ENCODE peak calls at places on chromosomes 3 and 15, in seven cellular contexts. One of them, this sample, is unnamed. For H3K9me3, the result is how much of the 10 kb centered on the place peaks cover.

GRCh38 chr3:150743508-150743907 is 19.5 kb downstream of the SIAH2 start:
- DNase-seq in PC-9: peak
- DNase-seq in upper lobe of right lung: no peak
- DNase-seq in IMR-90: peak
- DNase-seq in sigmoid colon: no peak
- DNase-seq in psoas muscle: no peak
- DNase-seq in tibial artery: no peak
- DNase-seq in this sample: no peak

GRCh38 chr3:50251220-50251619 is 15.2 kb downstream of the GNAI2 start:
- DNase-seq in PC-9: peak
- DNase-seq in psoas muscle: no peak
- DNase-seq in IMR-90: peak
- DNase-seq in upper lobe of right lung: no peak
- DNase-seq in tibial artery: no peak
- DNase-seq in sigmoid colon: no peak
- DNase-seq in this sample: no peak

GRCh38 chr15:67957435-67958139 is 96.5 kb upstream of the PIAS1 start:
- DNase-seq in psoas muscle: no peak
- DNase-seq in sigmoid colon: no peak
- DNase-seq in PC-9: no peak
- DNase-seq in tibial artery: no peak
- DNase-seq in IMR-90: no peak
- DNase-seq in upper lobe of right lung: no peak
- DNase-seq in this sample: no peak

GRCh38 chr3:190183121-190183520 is 62.4 kb upstream of the P3H2 start:
- DNase-seq in psoas muscle: no peak
- DNase-seq in tibial artery: no peak
- DNase-seq in sigmoid colon: no peak
- DNase-seq in PC-9: no peak
- DNase-seq in IMR-90: peak
- DNase-seq in upper lobe of right lung: no peak
- DNase-seq in this sample: no peak

GRCh38 chr3:184361932-184362667 is 590 bp downstream of the POLR2H start:
- DNase-seq in tibial artery: peak
- DNase-seq in IMR-90: peak
- DNase-seq in sigmoid colon: peak
- DNase-seq in upper lobe of right lung: peak
- DNase-seq in PC-9: peak
- DNase-seq in psoas muscle: peak
- DNase-seq in this sample: no peak

GRCh38 chr3:77055841-77056341 is 16.0 kb downstream of the ROBO2 start:
- DNase-seq in IMR-90: peak
- DNase-seq in sigmoid colon: no peak
- DNase-seq in psoas muscle: no peak
- DNase-seq in upper lobe of right lung: no peak
- DNase-seq in PC-9: no peak
- DNase-seq in tibial artery: no peak
- DNase-seq in this sample: no peak

GRCh38 chr3:17055374-17056276 is 170.9 kb downstream of the PLCL2 start:
- DNase-seq in PC-9: no peak
- DNase-seq in IMR-90: peak
- DNase-seq in upper lobe of right lung: no peak
- DNase-seq in tibial artery: no peak
- DNase-seq in psoas muscle: no peak
- DNase-seq in sigmoid colon: no peak
- DNase-seq in this sample: no peak

GRCh38 chr3:56314842-56315241 is 153.4 kb downstream of the ERC2 start:
- DNase-seq in IMR-90: no peak
- DNase-seq in psoas muscle: no peak
- DNase-seq in PC-9: peak
- DNase-seq in tibial artery: no peak
- DNase-seq in sigmoid colon: no peak
- DNase-seq in upper lobe of right lung: no peak
- DNase-seq in this sample: no peak

GRCh38 chr15:34837246-34838016 is 42.1 kb upstream of the ACTC1 start:
- DNase-seq in sigmoid colon: no peak
- DNase-seq in upper lobe of right lung: no peak
- DNase-seq in psoas muscle: no peak
- DNase-seq in IMR-90: peak
- DNase-seq in tibial artery: peak
- DNase-seq in PC-9: no peak
- DNase-seq in this sample: no peak

GRCh38 chr3:71551286-71551919 is 32.1 kb downstream of the FOXP1 start:
- DNase-seq in PC-9: peak
- DNase-seq in IMR-90: peak
- DNase-seq in sigmoid colon: no peak
- DNase-seq in psoas muscle: no peak
- DNase-seq in upper lobe of right lung: no peak
- DNase-seq in tibial artery: no peak
- DNase-seq in this sample: no peak

GRCh38 chr3:56347219-56347871 is 120.9 kb downstream of the ERC2 start:
- DNase-seq in IMR-90: no peak
- DNase-seq in PC-9: no peak
- DNase-seq in psoas muscle: no peak
- DNase-seq in sigmoid colon: no peak
- DNase-seq in tibial artery: no peak
- DNase-seq in upper lobe of right lung: peak
- DNase-seq in this sample: no peak

GRCh38 chr3:24136624-24137310 is 191.7 kb downstream of the NR1D2 start:
- DNase-seq in tibial artery: no peak
- DNase-seq in upper lobe of right lung: no peak
- DNase-seq in sigmoid colon: no peak
- DNase-seq in psoas muscle: no peak
- DNase-seq in PC-9: no peak
- DNase-seq in IMR-90: peak
- DNase-seq in this sample: no peak

GRCh38 chr15:75661041-75661778 is 13.5 kb downstream of the SNX33 start:
- DNase-seq in psoas muscle: peak
- DNase-seq in upper lobe of right lung: peak
- DNase-seq in sigmoid colon: peak
- DNase-seq in IMR-90: peak
- DNase-seq in PC-9: peak
- DNase-seq in tibial artery: peak
- DNase-seq in this sample: no peak

GRCh38 chr3:45677045-45677436 is 12.2 kb upstream of the SACM1L start:
- DNase-seq in tibial artery: no peak
- DNase-seq in sigmoid colon: peak
- DNase-seq in psoas muscle: peak
- DNase-seq in PC-9: peak
- DNase-seq in upper lobe of right lung: peak
- DNase-seq in IMR-90: peak
- DNase-seq in this sample: no peak

GRCh38 chr15:63465104-63465503 is 39.3 kb upstream of the USP3 start:
- DNase-seq in tibial artery: no peak
- DNase-seq in upper lobe of right lung: no peak
- DNase-seq in sigmoid colon: no peak
- DNase-seq in psoas muscle: no peak
- DNase-seq in PC-9: peak
- DNase-seq in IMR-90: peak
- DNase-seq in this sample: no peak

GRCh38 chr3:141425523-141426233 is 57.4 kb downstream of the ZBTB38 start:
- DNase-seq in upper lobe of right lung: no peak
- DNase-seq in sigmoid colon: no peak
- DNase-seq in tibial artery: no peak
- DNase-seq in IMR-90: peak
- DNase-seq in psoas muscle: no peak
- DNase-seq in PC-9: no peak
- DNase-seq in this sample: no peak

GRCh38 chr15:74235962-74236361 is at the start of gene CCDC33:
- DNase-seq in IMR-90: no peak
- DNase-seq in upper lobe of right lung: peak
- DNase-seq in tibial artery: no peak
- DNase-seq in PC-9: peak
- DNase-seq in sigmoid colon: no peak
- DNase-seq in psoas muscle: no peak
- DNase-seq in this sample: no peak

GRCh38 chr3:11582123-11582968 is 61.4 kb downstream of the VGLL4 start:
- DNase-seq in sigmoid colon: peak
- DNase-seq in PC-9: no peak
- DNase-seq in upper lobe of right lung: no peak
- DNase-seq in psoas muscle: peak
- DNase-seq in tibial artery: peak
- DNase-seq in IMR-90: peak
- DNase-seq in this sample: no peak

GRCh38 chr15:31263751-31264533 is 62.7 kb upstream of the KLF13 start:
- DNase-seq in psoas muscle: peak
- DNase-seq in sigmoid colon: peak
- DNase-seq in tibial artery: peak
- DNase-seq in upper lobe of right lung: peak
- DNase-seq in PC-9: no peak
- DNase-seq in IMR-90: no peak
- DNase-seq in this sample: peak

GRCh38 chr3:184694694-184695093 is 17.2 kb downstream of the MAGEF1 start:
- DNase-seq in psoas muscle: no peak
- DNase-seq in tibial artery: no peak
- DNase-seq in sigmoid colon: no peak
- DNase-seq in IMR-90: no peak
- DNase-seq in upper lobe of right lung: no peak
- DNase-seq in PC-9: no peak
- DNase-seq in this sample: no peak

GRCh38 chr15:98815207-98815606 is 166.9 kb downstream of the IGF1R start:
- DNase-seq in upper lobe of right lung: no peak
- DNase-seq in sigmoid colon: no peak
- DNase-seq in psoas muscle: no peak
- DNase-seq in tibial artery: no peak
- DNase-seq in PC-9: no peak
- DNase-seq in IMR-90: no peak
- DNase-seq in this sample: no peak
- H3K9me3 ChIP-seq in upper lobe of right lung: under half
- H3K9me3 ChIP-seq in sigmoid colon: under half
- H3K9me3 ChIP-seq in psoas muscle: under half
- H3K9me3 ChIP-seq in tibial artery: under half
- H3K9me3 ChIP-seq in PC-9: under half
- H3K9me3 ChIP-seq in IMR-90: under half
- H3K9me3 ChIP-seq in this sample: under half

GRCh38 chr15:26311710-26312236 is 448.6 kb upstream of the ATP10A start:
- DNase-seq in tibial artery: no peak
- DNase-seq in sigmoid colon: no peak
- DNase-seq in upper lobe of right lung: no peak
- DNase-seq in PC-9: no peak
- DNase-seq in psoas muscle: no peak
- DNase-seq in IMR-90: no peak
- DNase-seq in this sample: no peak
- H3K9me3 ChIP-seq in tibial artery: under half
- H3K9me3 ChIP-seq in sigmoid colon: under half
- H3K9me3 ChIP-seq in upper lobe of right lung: under half
- H3K9me3 ChIP-seq in PC-9: under half
- H3K9me3 ChIP-seq in psoas muscle: under half
- H3K9me3 ChIP-seq in IMR-90: under half
- H3K9me3 ChIP-seq in this sample: under half

DNA sequence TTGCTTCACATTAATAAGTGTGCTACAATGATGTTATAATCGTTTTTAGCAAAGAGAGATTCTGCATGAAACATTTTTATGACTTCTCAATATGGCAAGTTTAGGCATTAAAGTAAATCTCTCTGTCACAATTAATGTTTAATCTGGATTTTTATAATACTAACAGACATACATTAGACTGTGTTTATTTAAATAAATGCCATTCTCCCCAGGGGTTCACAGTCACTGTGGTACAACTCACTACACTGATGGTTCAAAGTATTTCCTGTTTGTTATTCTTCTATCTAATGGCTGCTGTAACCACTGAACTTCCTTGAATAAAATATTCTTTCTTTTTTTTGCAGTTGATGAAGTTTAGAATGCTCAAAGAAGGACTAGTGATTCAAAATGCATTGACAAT is 59.0 kb downstream of the SLC12A1 start:
- DNase-seq in upper lobe of right lung: no peak
- DNase-seq in psoas muscle: no peak
- DNase-seq in tibial artery: no peak
- DNase-seq in IMR-90: no peak
- DNase-seq in PC-9: no peak
- DNase-seq in sigmoid colon: no peak
- DNase-seq in this sample: no peak
- H3K9me3 ChIP-seq in upper lobe of right lung: under half
- H3K9me3 ChIP-seq in psoas muscle: under half
- H3K9me3 ChIP-seq in tibial artery: under half
- H3K9me3 ChIP-seq in IMR-90: under half
- H3K9me3 ChIP-seq in PC-9: under half
- H3K9me3 ChIP-seq in sigmoid colon: under half
- H3K9me3 ChIP-seq in this sample: under half

GRCh38 chr3:46764206-46764605 is 46.5 kb upstream of the PRSS50 start:
- DNase-seq in upper lobe of right lung: no peak
- DNase-seq in psoas muscle: no peak
- DNase-seq in sigmoid colon: no peak
- DNase-seq in PC-9: no peak
- DNase-seq in tibial artery: no peak
- DNase-seq in IMR-90: no peak
- DNase-seq in this sample: no peak

GRCh38 chr3:46763178-46763577 is 45.5 kb upstream of the PRSS50 start:
- DNase-seq in sigmoid colon: no peak
- DNase-seq in tibial artery: no peak
- DNase-seq in psoas muscle: no peak
- DNase-seq in IMR-90: no peak
- DNase-seq in PC-9: no peak
- DNase-seq in upper lobe of right lung: no peak
- DNase-seq in this sample: no peak

GRCh38 chr3:46768061-46768460 is 50.4 kb upstream of the PRSS50 start:
- DNase-seq in psoas muscle: no peak
- DNase-seq in IMR-90: no peak
- DNase-seq in tibial artery: no peak
- DNase-seq in upper lobe of right lung: no peak
- DNase-seq in PC-9: no peak
- DNase-seq in sigmoid colon: no peak
- DNase-seq in this sample: no peak
- H3K9me3 ChIP-seq in psoas muscle: under half
- H3K9me3 ChIP-seq in IMR-90: under half
- H3K9me3 ChIP-seq in tibial artery: half or more
- H3K9me3 ChIP-seq in upper lobe of right lung: under half
- H3K9me3 ChIP-seq in PC-9: under half
- H3K9me3 ChIP-seq in sigmoid colon: under half
- H3K9me3 ChIP-seq in this sample: under half

GRCh38 chr3:18194431-18194830 is 230.7 kb downstream of the SATB1 start:
- DNase-seq in sigmoid colon: no peak
- DNase-seq in tibial artery: no peak
- DNase-seq in IMR-90: peak
- DNase-seq in PC-9: no peak
- DNase-seq in upper lobe of right lung: no peak
- DNase-seq in psoas muscle: no peak
- DNase-seq in this sample: no peak
- H3K9me3 ChIP-seq in sigmoid colon: under half
- H3K9me3 ChIP-seq in tibial artery: under half
- H3K9me3 ChIP-seq in IMR-90: under half
- H3K9me3 ChIP-seq in PC-9: under half
- H3K9me3 ChIP-seq in upper lobe of right lung: under half
- H3K9me3 ChIP-seq in psoas muscle: under half
- H3K9me3 ChIP-seq in this sample: under half